ENCODE peak calls at places on chromosomes 3 and 15, in four cellular contexts. R is astrocyte of the cerebellum, Y is foreskin fibroblast, M is K562. V is an unnamed sample.

GRCh38 chr15:98658831-98659699 is 10.7 kb downstream of the IGF1R start:
- DNase-seq in R (no peak), Y (peak), M (peak), V (no peak)

GRCh38 chr3:151268267-151269235 is 9.8 kb downstream of the P2RY14 start:
- DNase-seq in R (no peak), Y (no peak), M (no peak), V (no peak)

GRCh38 chr15:35545316-35545824 is 595 bp downstream of the DPH6 start:
- DNase-seq in R (no peak), Y (peak), M (peak), V (no peak)

GRCh38 chr3:190325923-190326322 is 3.7 kb upstream of the CLDN1 start:
- DNase-seq in R (no peak), Y (peak), M (no peak), V (no peak)

GRCh38 chr3:10242182-10243065 is 5.8 kb upstream of the TATDN2 start:
- DNase-seq in R (peak), Y (peak), M (peak), V (no peak)

GRCh38 chr15:40498418-40498817 is 27.6 kb downstream of the CHST14 start:
- DNase-seq in R (no peak), Y (peak), M (no peak), V (no peak)

GRCh38 chr3:138442433-138442832 is 8.0 kb downstream of the ESYT3 start:
- DNase-seq in R (no peak), Y (peak), M (peak), V (no peak)

GRCh38 chr15:48507416-48508065 is 138.0 kb downstream of the FBN1 start:
- DNase-seq in R (peak), Y (peak), M (peak), V (peak)

GRCh38 chr15:64634576-64635485 is 140.6 kb downstream of the RBPMS2 start:
- DNase-seq in R (peak), Y (no peak), M (no peak), V (no peak)

GRCh38 chr3:58471025-58471887 is 20.6 kb upstream of the KCTD6 start:
- DNase-seq in R (peak), Y (peak), M (peak), V (peak)

GRCh38 chr15:67839358-67839928 is 402 bp downstream of the RNU6-1 start:
- DNase-seq in R (no peak), Y (peak), M (peak), V (no peak)

GRCh38 chr3:18445421-18446066 is 20.4 kb upstream of the SATB1 start:
- DNase-seq in R (no peak), Y (peak), M (no peak), V (no peak)

GRCh38 chr3:11212301-11212613 is 58.0 kb downstream of the HRH1 start:
- DNase-seq in R (no peak), Y (peak), M (no peak), V (no peak)

GRCh38 chr15:45201557-45202246 is 13.9 kb upstream of the SHF start:
- DNase-seq in R (no peak), Y (no peak), M (no peak), V (no peak)
- H3K4me3 ChIP-seq in R (no peak), Y (no peak), M (no peak), V (peak)

DNA sequence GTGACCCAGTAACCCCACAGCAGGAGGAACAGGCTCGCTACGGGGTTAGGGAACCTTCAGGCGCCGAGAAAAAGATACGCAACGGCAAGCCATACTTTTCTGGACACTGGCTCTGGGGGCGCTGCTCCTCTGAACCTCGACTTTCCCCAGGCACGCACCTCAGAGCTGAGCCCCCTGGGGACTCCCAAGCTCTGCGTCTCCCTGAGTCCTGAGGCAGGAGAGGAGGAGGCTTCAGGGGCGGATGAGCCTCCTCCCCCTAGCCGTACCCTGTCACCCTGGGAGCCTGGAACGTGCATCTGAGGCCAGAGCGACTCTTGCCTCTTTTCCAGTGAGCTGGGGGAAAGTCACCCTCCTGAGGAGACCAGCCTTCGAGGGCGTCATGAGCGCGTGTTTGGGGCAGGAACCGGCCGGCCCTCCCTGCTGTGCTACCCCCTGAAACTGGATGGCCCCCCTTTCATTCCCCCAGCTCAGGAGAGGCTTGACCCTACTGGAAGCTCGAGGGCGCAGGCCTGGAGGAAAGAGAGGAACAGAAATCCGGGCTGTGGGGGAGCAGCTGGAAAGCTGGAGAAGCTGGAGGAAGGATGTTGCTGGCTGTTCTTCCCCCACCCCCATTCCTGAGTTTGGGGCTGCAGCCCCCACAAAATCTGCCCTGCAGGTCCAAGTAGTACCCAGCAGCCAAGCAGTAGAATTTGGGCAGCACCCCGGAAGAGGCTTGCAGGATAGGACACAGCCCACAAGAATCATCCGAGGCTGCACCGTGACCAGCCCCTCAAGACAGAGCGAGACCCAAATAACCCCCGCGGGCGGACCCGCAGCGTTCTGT is 25.1 kb upstream of the POLG start:
- DNase-seq in R (no peak), Y (no peak), M (no peak), V (no peak)
- H3K4me3 ChIP-seq in R (no peak), Y (no peak), M (no peak), V (no peak)

GRCh38 chr15:56918907-56919707 is 663 bp downstream of the TCF12 start:
- DNase-seq in R (peak), Y (peak), M (peak), V (no peak)

GRCh38 chr15:56918046-56918906 is at the start of gene TCF12:
- DNase-seq in R (peak), Y (peak), M (peak), V (peak)

GRCh38 chr15:56916825-56917477 is 1.5 kb upstream of the TCF12 start:
- DNase-seq in R (no peak), Y (peak), M (peak), V (no peak)

GRCh38 chr15:56917652-56918045 is 795 bp upstream of the TCF12 start:
- DNase-seq in R (no peak), Y (no peak), M (no peak), V (no peak)

DNA sequence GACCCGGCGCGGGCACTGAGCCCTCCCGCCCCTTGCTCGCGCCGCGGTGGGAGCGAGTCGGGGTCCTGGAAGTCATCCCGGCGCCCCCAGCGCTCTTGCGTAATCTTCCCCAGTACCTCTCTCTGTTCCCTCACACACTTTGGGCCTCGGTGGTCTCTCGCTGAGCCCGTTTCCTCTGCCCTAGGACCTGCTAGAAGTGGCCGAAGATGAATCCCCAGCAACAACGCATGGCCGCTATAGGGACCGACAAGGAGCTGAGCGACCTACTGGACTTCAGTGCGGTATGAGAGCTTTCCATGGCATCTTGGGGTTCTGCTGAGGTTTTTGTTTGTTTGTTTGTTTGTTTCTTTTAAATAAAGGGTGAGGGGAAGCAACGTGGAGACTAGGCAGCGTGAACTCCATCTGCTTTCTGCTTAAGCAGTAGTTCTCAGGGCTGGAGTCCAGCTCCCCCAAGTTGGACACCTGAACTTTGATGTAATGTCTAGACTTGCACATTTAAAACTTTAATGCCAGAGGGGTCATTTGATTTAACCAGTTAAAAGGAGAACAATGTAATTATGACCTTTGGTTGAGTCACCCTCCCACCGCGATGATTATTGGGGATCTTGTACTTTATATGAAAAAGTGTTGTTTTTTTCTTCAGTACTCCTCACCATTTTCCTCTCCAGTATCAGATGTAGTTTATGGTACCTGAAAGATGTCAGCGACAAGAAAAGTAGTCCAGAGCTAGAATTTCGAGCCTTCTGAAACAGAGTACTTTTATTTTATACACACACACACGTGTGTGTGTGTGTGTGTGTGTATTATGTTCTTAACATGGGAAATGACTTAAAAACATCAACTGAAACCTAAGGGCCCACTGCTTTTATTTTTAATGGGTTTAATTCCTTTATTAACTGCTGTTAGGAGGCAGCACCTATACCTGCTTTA is 1.5 kb downstream of the TCF12 start:
- DNase-seq in R (peak), Y (peak), M (peak), V (no peak)
- H3K4me3 ChIP-seq in R (peak), Y (peak), M (peak), V (peak)

DNA sequence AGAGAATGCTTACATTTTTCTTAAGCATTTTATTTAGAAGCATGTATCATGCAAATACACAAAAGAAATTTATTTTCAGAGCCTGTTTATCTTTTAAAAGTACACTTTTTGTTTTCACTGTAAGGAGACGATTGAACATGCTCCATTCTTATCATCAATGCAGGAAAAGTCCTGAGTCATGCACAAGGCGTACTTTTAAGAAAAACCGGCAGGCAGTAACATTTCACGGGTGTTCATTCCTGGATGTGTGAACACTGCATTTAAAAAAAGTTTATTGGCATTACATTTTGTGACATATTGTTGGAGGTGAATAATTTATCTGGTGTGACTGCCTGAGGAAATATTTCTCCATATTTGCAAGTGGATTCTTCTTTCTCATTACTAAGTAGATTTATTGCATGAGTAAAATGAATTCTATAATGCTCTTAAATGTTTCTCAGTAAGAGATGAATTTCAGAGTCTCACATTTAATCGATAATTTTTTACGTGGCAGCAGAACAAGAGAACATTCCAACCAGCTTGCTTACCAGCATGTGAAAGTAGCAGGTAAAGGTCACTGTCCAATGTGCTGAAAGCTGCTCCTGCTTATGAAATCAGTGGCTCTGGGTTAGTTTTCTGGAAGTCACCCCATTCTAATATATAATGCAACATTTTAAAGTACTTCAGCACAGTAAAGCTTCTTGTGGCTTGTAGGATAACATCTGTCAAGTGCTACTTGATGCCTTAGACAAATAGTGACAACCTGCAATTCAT is 87.0 kb downstream of the SV2B start:
- DNase-seq in R (peak), Y (no peak), M (no peak), V (no peak)
- H3K4me3 ChIP-seq in R (no peak), Y (no peak), M (no peak), V (no peak)

DNA sequence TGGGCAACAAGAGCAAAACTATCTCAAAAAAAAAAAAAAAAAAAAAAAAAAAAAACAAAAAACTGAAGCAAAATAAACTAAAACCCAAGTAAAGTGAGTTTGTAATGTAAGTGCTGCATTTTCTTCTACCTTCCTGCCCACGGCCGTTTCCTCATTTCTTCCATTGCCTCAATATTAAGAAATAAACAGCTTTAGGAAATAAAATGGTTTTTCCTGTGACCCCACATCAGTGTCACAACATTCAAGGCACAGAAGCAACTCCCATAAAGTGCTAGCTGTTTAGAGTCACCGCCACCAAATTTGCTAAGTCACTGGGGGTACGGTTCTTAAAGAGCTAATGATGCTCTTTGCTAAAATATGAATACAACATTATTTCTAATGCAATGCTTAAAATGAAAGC is 3.3 kb downstream of the PKM start:
- DNase-seq in R (no peak), Y (no peak), M (no peak), V (no peak)
- H3K4me3 ChIP-seq in R (peak), Y (peak), M (peak), V (peak)

GRCh38 chr3:128490650-128491070 is 2.3 kb downstream of the GATA2 start:
- DNase-seq in R (no peak), Y (peak), M (no peak), V (no peak)
- H3K4me3 ChIP-seq in R (no peak), Y (no peak), M (peak), V (no peak)

GRCh38 chr3:185659942-185660921 is 74.1 kb downstream of the SENP2 start:
- DNase-seq in R (peak), Y (peak), M (peak), V (peak)
- H3K4me3 ChIP-seq in R (no peak), Y (no peak), M (no peak), V (no peak)

V was measured in skeletal muscle cell.